ENCODE peak calls at places on chromosomes 4 and X, in six cellular contexts. N, X, E, D, O and G are unnamed samples.

GRCh38 chr4:4267981-4268380 is 20.0 kb upstream of the TMEM128 start:
- DNase-seq in N (no peak), X (no peak), E (no peak), D (no peak), O (no peak), G (no peak)

GRCh38 chr4:69092190-69092589 is 4.1 kb upstream of the UGT2B7 start:
- DNase-seq in N (no peak), X (no peak), E (no peak), D (peak; percentile 59), O (no peak), G (no peak)

GRCh38 chrX:19334945-19335626 is 8.6 kb upstream of the PDHA1 start:
- DNase-seq in N (no peak), X (peak; percentile 24), E (peak; percentile 0), D (no peak), O (no peak), G (no peak)

GRCh38 chr4:71494539-71494938 is 155.7 kb downstream of the SLC4A4 start:
- DNase-seq in N (no peak), X (no peak), E (no peak), D (no peak), O (no peak), G (no peak)

GRCh38 chrX:139026406-139027200 is 315.1 kb upstream of the FGF13 start:
- DNase-seq in N (no peak), X (no peak), E (no peak), D (no peak), O (no peak), G (peak; percentile 9)

GRCh38 chr4:180028682-180029081 is 2214.5 kb upstream of the TENM3 start:
- DNase-seq in N (no peak), X (peak; percentile 68), E (no peak), D (no peak), O (no peak), G (no peak)

GRCh38 chr4:81369898-81370297 is 101.8 kb downstream of the RASGEF1B start:
- DNase-seq in N (no peak), X (no peak), E (no peak), D (no peak), O (no peak), G (no peak)

GRCh38 chrX:151397741-151398070 is 700 bp downstream of the VMA21 start:
- DNase-seq in N (no peak), X (no peak), E (no peak), D (peak; percentile 5), O (no peak), G (no peak)

GRCh38 chr4:25814323-25814722 is 48.5 kb downstream of the SEL1L3 start:
- DNase-seq in N (peak; percentile 31), X (no peak), E (no peak), D (peak; percentile 84), O (no peak), G (no peak)